ENCODE peak calls at places on chromosomes 7 and 10, in five cellular contexts. U is Caco-2, K is left ventricle myocardium inferior, T is OCI-LY7, D is body of pancreas. H is an unnamed sample.

GRCh38 chr7:136399378-136399777 is 422.2 kb upstream of the MTPN start:
- DNase-seq in U (no peak), K (no peak), T (no peak), D (no peak), H (no peak)

GRCh38 chr7:38796636-38797501 is 112.1 kb downstream of the VPS41 start:
- DNase-seq in U (peak), K (no peak), T (peak), D (peak), H (peak)

GRCh38 chr10:53957401-53957800 is 843.6 kb downstream of the PCDH15 start:
- DNase-seq in U (no peak), K (no peak), T (no peak), D (no peak), H (no peak)

GRCh38 chr7:27102578-27103442 is at the start of gene HOXA2:
- DNase-seq in U (no peak), K (no peak), T (no peak), D (no peak), H (no peak)

GRCh38 chr10:110081914-110082313 is 74.1 kb downstream of the ADD3 start:
- DNase-seq in U (no peak), K (peak), T (no peak), D (peak), H (no peak)

GRCh38 chr7:124379296-124379695 is 346.4 kb upstream of the TMEM229A start:
- DNase-seq in U (no peak), K (no peak), T (no peak), D (no peak), H (no peak)

GRCh38 chr7:16583834-16584233 is 57.2 kb downstream of the LRRC72 start:
- DNase-seq in U (no peak), K (no peak), T (no peak), D (no peak), H (no peak)

GRCh38 chr7:70072220-70072619 is 473.9 kb downstream of the AUTS2 start:
- DNase-seq in U (no peak), K (no peak), T (no peak), D (no peak), H (no peak)

DNA sequence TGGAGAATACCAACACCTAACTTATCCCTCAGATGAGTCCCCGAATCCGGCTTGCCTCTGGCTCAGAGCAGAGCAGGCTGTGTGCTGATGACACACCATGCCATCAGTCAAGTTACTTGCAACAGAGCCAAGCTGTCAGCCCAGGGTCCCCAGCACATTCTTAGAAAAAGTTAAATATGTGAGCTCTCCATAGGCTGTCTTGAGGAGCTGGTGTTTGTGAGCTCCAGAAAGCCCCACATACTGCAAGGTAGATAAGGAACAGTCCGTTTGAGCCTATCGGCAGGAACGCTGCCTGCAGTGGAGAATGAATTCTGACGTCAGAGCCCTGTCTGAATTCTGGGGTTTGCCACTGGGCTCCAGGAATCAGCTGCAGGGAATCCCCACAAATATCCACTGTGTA is 3.8 kb downstream of the SFXN4 start:
- DNase-seq in U (no peak), K (no peak), T (no peak), D (no peak), H (no peak)
- TF ChIP-seq CTCF in U (no peak), K (peak), T (no peak), D (no peak), H (no peak)

DNA sequence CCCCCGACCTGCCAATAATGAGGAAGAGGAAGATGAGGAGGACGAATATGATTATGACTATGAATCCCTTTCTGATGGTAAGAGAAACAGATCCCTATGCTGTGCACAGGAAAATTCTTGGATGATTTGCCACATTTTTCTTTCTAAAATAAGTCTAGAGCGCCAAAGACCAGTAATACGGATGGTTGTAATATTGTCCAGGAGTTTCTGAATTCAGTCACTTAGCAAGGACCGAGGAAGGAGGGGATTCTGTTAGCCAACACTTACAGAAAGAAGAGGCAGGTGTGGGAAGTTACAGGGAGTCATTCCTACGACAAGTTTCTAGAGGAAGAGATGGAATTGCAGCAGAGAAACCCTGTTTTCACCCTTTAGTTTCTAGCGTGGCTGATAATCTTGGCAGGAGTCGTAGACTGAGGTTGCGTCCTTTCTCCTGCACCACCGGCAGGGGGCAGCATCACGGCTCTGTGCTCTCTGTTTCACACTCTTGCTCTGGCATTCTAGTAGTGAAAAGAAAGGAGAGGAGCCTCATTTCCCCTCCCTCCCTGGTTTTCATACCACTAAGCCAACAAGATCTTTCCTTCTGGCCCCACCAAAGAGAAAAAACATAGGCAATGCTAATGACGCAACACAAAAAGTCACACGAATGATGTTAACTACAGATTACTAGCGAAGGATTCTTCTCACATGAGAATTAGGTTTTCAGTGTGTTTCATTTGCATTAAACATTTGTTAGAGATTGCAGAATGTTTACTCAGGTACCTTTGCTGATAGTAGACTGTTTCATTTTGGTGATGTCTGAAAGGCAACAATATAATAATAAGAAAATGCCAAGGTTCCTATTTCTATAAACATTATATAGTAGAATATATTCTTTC is 82.7 kb downstream of the NOC3L start:
- DNase-seq in U (peak), K (peak), T (peak), D (peak), H (peak)
- TF ChIP-seq CTCF in U (peak), K (peak), T (peak), D (peak), H (peak)

GRCh38 chr10:13715091-13715490 is 128.3 kb downstream of the PRPF18 start:
- DNase-seq in U (peak), K (no peak), T (no peak), D (no peak), H (no peak)

GRCh38 chr10:13717571-13717935 is 130.8 kb downstream of the PRPF18 start:
- DNase-seq in U (no peak), K (no peak), T (no peak), D (no peak), H (no peak)

GRCh38 chr10:13718820-13719219 is 132.1 kb downstream of the PRPF18 start:
- DNase-seq in U (no peak), K (no peak), T (no peak), D (no peak), H (no peak)

GRCh38 chr10:13717936-13718772 is 131.4 kb downstream of the PRPF18 start:
- DNase-seq in U (peak), K (peak), T (no peak), D (peak), H (no peak)

GRCh38 chr10:13716161-13717071 is 129.7 kb downstream of the PRPF18 start:
- DNase-seq in U (no peak), K (peak), T (no peak), D (no peak), H (no peak)
- TF ChIP-seq CTCF in U (no peak), K (no peak), T (no peak), D (no peak), H (no peak)

GRCh38 chr10:93775330-93775729 is 17.6 kb downstream of the LGI1 start:
- DNase-seq in U (no peak), K (no peak), T (no peak), D (no peak), H (no peak)
- TF ChIP-seq CTCF in U (no peak), K (no peak), T (no peak), D (peak), H (no peak)

DNA sequence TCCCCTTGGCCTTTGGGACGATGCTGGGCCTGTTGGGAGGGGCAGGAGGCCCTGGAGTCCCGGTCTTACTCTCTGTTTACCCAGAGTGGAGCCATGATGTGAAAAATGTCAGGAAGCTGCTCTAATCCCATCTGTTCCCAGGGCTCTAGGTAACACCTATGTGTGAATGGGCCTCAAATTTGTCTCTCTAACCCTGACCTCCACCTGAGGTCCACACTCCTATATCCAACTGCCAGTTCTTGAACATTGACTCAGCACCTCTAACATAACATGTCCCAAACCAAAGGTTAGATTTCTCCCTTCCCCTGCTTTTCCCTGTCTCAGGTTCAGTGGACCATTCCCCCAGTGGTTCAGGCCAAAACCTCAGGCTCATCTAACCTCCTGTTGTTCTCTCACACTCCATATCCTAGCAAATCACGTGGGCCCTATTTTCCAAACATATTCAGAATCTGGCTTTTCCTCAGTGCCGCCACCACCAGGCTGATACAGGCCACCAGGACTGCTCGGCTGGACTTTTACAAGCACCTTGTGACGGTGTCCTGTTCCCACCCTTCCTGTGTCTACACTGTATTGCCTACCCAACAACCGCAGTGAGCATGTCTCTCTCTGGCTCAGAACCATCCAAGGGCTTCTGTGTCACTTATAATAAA is 130.6 kb downstream of the ATXN7L1 start:
- DNase-seq in U (no peak), K (no peak), T (no peak), D (no peak), H (no peak)
- TF ChIP-seq CTCF in U (no peak), K (no peak), T (no peak), D (no peak), H (no peak)

GRCh38 chr7:93862651-93863050 is 27.9 kb downstream of the TFPI2 start:
- DNase-seq in U (no peak), K (no peak), T (no peak), D (no peak), H (no peak)

GRCh38 chr7:93856319-93856718 is 34.2 kb downstream of the TFPI2 start:
- DNase-seq in U (no peak), K (no peak), T (no peak), D (no peak), H (no peak)

GRCh38 chr7:93860261-93860660 is 30.3 kb downstream of the TFPI2 start:
- DNase-seq in U (no peak), K (no peak), T (no peak), D (no peak), H (no peak)

GRCh38 chr7:93858857-93859256 is 31.7 kb downstream of the TFPI2 start:
- DNase-seq in U (no peak), K (no peak), T (no peak), D (no peak), H (no peak)

GRCh38 chr7:93861325-93861949 is 29.1 kb downstream of the TFPI2 start:
- DNase-seq in U (no peak), K (no peak), T (peak), D (no peak), H (no peak)
- TF ChIP-seq CTCF in U (no peak), K (peak), T (peak), D (no peak), H (no peak)

GRCh38 chr7:108875139-108875538 is 305.5 kb downstream of the DNAJB9 start:
- DNase-seq in U (peak), K (no peak), T (peak), D (no peak), H (no peak)
- TF ChIP-seq CTCF in U (no peak), K (no peak), T (peak), D (no peak), H (no peak)

DNA sequence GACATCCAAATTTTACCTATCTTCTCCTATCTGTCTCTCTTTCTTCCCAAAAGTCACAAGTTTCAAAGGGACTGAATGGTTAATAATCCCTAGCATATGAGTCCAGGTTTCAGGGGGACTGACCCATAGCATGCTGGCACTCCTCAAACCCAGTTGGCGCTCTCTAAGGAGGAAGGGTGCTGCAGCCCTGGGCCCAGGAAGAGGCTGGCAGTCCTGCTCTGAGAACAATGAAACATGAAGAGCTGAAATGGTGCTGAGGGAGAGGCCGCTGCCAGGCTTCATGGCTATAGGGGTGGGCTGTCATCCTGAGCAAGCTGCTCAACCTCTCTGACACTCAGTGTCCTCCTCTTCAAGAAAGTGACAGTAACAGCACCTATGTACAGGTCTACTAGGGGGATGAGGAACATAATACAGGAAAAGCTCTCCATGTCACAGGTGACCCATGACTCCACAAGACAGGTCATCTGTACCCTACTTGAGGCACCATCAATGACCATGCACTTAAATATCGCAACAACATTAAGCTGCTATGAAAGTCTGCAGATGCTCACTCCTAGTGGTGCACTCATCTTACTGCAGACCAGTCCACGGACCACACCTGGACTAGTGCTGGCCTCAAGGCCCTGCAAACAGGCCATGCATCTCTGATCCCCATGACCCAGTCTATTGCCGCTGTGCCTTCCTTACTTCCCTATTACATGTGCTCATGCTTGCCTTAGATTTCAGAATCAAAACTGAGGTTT is 17.0 kb downstream of the COBL start:
- DNase-seq in U (no peak), K (no peak), T (no peak), D (no peak), H (no peak)
- TF ChIP-seq CTCF in U (no peak), K (peak), T (no peak), D (no peak), H (no peak)

GRCh38 chr7:101126651-101127459 is at the start of gene SERPINE1:
- DNase-seq in U (no peak), K (peak), T (peak), D (peak), H (peak)
- TF ChIP-seq CTCF in U (peak), K (peak), T (peak), D (no peak), H (peak)

H was measured in GM13976.